ENCODE peak calls at places on chromosomes 1 and 21, in eight cellular contexts. I is tibial nerve, M is A549, C is sigmoid colon, G is HepG2, Z is ovary, U is transverse colon, L is K562. H is an unnamed sample.

GRCh38 chr1:72435025-72435424 is 152.7 kb upstream of the NEGR1 start:
- DNase-seq in I (no peak), M (no peak), C (no peak), G (no peak), Z (no peak), U (no peak), L (no peak), H (no peak)

GRCh38 chr1:98797506-98797905 is 136.0 kb downstream of the SNX7 start:
- DNase-seq in I (no peak), M (no peak), C (no peak), G (no peak), Z (no peak), U (no peak), L (no peak), H (no peak)

GRCh38 chr1:98030483-98030882 is 109.6 kb upstream of the DPYD start:
- DNase-seq in I (no peak), M (peak; percentile 66), C (no peak), G (no peak), Z (no peak), U (no peak), L (no peak), H (no peak)

GRCh38 chr1:244210884-244211558 is 159.9 kb downstream of the ZBTB18 start:
- DNase-seq in I (no peak), M (peak; percentile 43), C (no peak), G (no peak), Z (no peak), U (no peak), L (peak; percentile 38), H (no peak)

GRCh38 chr1:150476754-150477153 is 10.5 kb upstream of the TARS2 start:
- DNase-seq in I (no peak), M (no peak), C (no peak), G (no peak), Z (no peak), U (no peak), L (no peak), H (no peak)

GRCh38 chr1:85208488-85208887 is 7.7 kb upstream of the SYDE2 start:
- DNase-seq in I (no peak), M (no peak), C (no peak), G (no peak), Z (no peak), U (no peak), L (no peak), H (no peak)

GRCh38 chr21:44438531-44439210 is 16.6 kb upstream of the LRRC3 start:
- DNase-seq in I (no peak), M (no peak), C (peak; percentile 87), G (no peak), Z (peak; percentile 7), U (peak; percentile 50), L (no peak), H (peak; percentile 44)

GRCh38 chr1:183932412-183932811 is 105.1 kb downstream of the COLGALT2 start:
- DNase-seq in I (peak; percentile 59), M (no peak), C (peak; percentile 97), G (no peak), Z (peak; percentile 86), U (peak; percentile 60), L (no peak), H (peak; percentile 85)

GRCh38 chr21:28283652-28284490 is 708.8 kb downstream of the LTN1 start:
- DNase-seq in I (no peak), M (no peak), C (no peak), G (peak; percentile 40), Z (no peak), U (no peak), L (no peak), H (no peak)

GRCh38 chr1:221161571-221162041 is 282.4 kb downstream of the HLX start:
- DNase-seq in I (no peak), M (no peak), C (no peak), G (no peak), Z (no peak), U (no peak), L (no peak), H (peak; percentile 62)

GRCh38 chr1:66243548-66244130 is 290.3 kb upstream of the SGIP1 start:
- DNase-seq in I (no peak), M (no peak), C (no peak), G (no peak), Z (no peak), U (no peak), L (no peak), H (no peak)

GRCh38 chr1:78339490-78339889 is 151.3 kb upstream of the PTGFR start:
- DNase-seq in I (no peak), M (no peak), C (no peak), G (no peak), Z (no peak), U (no peak), L (no peak), H (no peak)

GRCh38 chr21:39057121-39057520 is 126.1 kb downstream of the PSMG1 start:
- DNase-seq in I (no peak), M (no peak), C (no peak), G (no peak), Z (no peak), U (no peak), L (no peak), H (no peak)

GRCh38 chr1:29122662-29122986 is 1.1 kb downstream of the TMEM200B start:
- DNase-seq in I (peak; percentile 55), M (no peak), C (peak; percentile 91), G (no peak), Z (peak; percentile 76), U (peak; percentile 55), L (no peak), H (peak; percentile 88)

GRCh38 chr1:38563985-38564735 is 295.4 kb downstream of the RRAGC start:
- DNase-seq in I (no peak), M (no peak), C (no peak), G (no peak), Z (no peak), U (no peak), L (no peak), H (no peak)

GRCh38 chr1:61056674-61057439 is 25.5 kb upstream of the NFIA start:
- DNase-seq in I (peak; percentile 36), M (peak; percentile 57), C (peak; percentile 81), G (no peak), Z (peak; percentile 66), U (peak; percentile 74), L (peak; percentile 59), H (no peak)

GRCh38 chr1:16122916-16123315 is 33.0 kb downstream of the EPHA2 start:
- DNase-seq in I (no peak), M (no peak), C (peak; percentile 45), G (no peak), Z (no peak), U (no peak), L (no peak), H (no peak)

GRCh38 chr21:42809171-42809570 is 70.2 kb downstream of the WDR4 start:
- DNase-seq in I (no peak), M (no peak), C (no peak), G (no peak), Z (no peak), U (no peak), L (no peak), H (no peak)

GRCh38 chr1:153371231-153371630 is 4.2 kb downstream of the S100A12 start:
- DNase-seq in I (no peak), M (no peak), C (no peak), G (no peak), Z (no peak), U (no peak), L (no peak), H (no peak)

GRCh38 chr1:153364766-153365678 is 7.4 kb downstream of the S100A9 start:
- DNase-seq in I (no peak), M (no peak), C (no peak), G (no peak), Z (no peak), U (no peak), L (no peak), H (peak; percentile 52)

GRCh38 chr1:153365696-153366095 is 8.0 kb downstream of the S100A9 start:
- DNase-seq in I (no peak), M (no peak), C (no peak), G (no peak), Z (no peak), U (no peak), L (no peak), H (peak; percentile 35)

GRCh38 chr1:153366261-153366660 is 8.6 kb downstream of the S100A9 start:
- DNase-seq in I (no peak), M (no peak), C (no peak), G (no peak), Z (no peak), U (no peak), L (no peak), H (peak; percentile 46)

GRCh38 chr1:153368477-153368876 is 6.9 kb downstream of the S100A12 start:
- DNase-seq in I (no peak), M (no peak), C (no peak), G (no peak), Z (no peak), U (no peak), L (no peak), H (no peak)
- TF ChIP-seq EP300 in I (no peak), M (no peak), C (no peak), G (no peak), Z (no peak), U (no peak), L (no peak), H (no peak)

GRCh38 chr1:155013632-155014031 is 11.0 kb downstream of the ZBTB7B start:
- DNase-seq in I (no peak), M (no peak), C (no peak), G (no peak), Z (peak; percentile 33), U (peak; percentile 26), L (peak; percentile 74), H (no peak)
- H3K4me1 ChIP-seq in I (peaks cover 78% of the 10 kb centered on the region), M (peaks cover 88% of the 10 kb centered on the region), C (no peaks in the 10 kb centered on the region), G (peaks cover 67% of the 10 kb centered on the region), Z (peaks cover 16% of the 10 kb centered on the region), U (peaks cover 81% of the 10 kb centered on the region), L (peaks cover 65% of the 10 kb centered on the region), H (peaks cover 89% of the 10 kb centered on the region)

GRCh38 chr1:190908691-190909090 is 431.0 kb upstream of the BRINP3 start:
- DNase-seq in I (no peak), M (no peak), C (no peak), G (no peak), Z (no peak), U (no peak), L (no peak), H (no peak)
- TF ChIP-seq EP300 in I (no peak), M (no peak), C (no peak), G (no peak), Z (no peak), U (no peak), L (no peak), H (no peak)

DNA sequence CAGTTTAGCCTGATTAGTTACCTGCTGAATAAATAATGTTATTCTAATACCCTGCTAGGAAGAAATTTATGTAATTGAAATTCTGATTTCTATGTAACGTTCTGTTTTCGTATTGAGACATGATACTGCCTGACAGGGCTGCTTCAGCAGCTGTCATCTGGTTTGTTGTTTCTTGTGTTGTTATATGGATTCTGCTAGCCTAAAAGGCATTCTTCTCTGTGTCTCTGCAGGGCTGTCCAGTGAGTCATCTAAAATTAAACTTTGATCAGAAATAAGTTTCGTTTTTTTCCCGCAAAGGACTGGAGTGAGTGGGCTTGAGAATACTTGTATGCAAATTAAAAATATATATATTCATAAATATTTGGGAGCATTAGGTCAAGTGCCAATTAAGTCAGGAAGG is 93.0 kb downstream of the DYRK1A start:
- DNase-seq in I (no peak), M (no peak), C (no peak), G (no peak), Z (no peak), U (no peak), L (no peak), H (no peak)
- H3K4me1 ChIP-seq in I (peaks cover 51% of the 10 kb centered on the region), M (peaks cover 72% of the 10 kb centered on the region), C (no peaks in the 10 kb centered on the region), G (peaks cover 53% of the 10 kb centered on the region), Z (peaks cover 24% of the 10 kb centered on the region), U (peaks cover 42% of the 10 kb centered on the region), L (peaks cover 49% of the 10 kb centered on the region), H (peaks cover 95% of the 10 kb centered on the region)